ENCODE peak calls at places on chromosomes 11 and 22, in nine cellular contexts. P, D, C, A, V, J, W, B and T are unnamed samples.
A peak's percentile ranks its signal among the peaks of the same experiment; 100 is the strongest.

GRCh38 chr11:107490836-107491235 is 33.2 kb upstream of the CWF19L2 start:
- DNase-seq in V (no peak), B (no peak), W (no peak), P (no peak), D (no peak), J (no peak), A (no peak), C (no peak), T (no peak)

GRCh38 chr11:83691387-83692088 is 405.4 kb upstream of the CCDC90B start:
- DNase-seq in B (no peak), J (no peak), V (no peak), P (no peak), A (peak; percentile 24), C (no peak), D (no peak), W (no peak), T (no peak)

GRCh38 chr11:87491381-87491780 is 453.6 kb downstream of the TMEM135 start:
- DNase-seq in W (no peak), A (no peak), P (no peak), C (no peak), B (no peak), J (no peak), V (no peak), D (no peak), T (no peak)

GRCh38 chr11:133904818-133905515 is 51.8 kb downstream of the IGSF9B start:
- DNase-seq in B (no peak), D (no peak), A (no peak), V (no peak), P (no peak), C (peak; percentile 2), W (no peak), J (no peak), T (no peak)

GRCh38 chr11:128251140-128251539 is 336.2 kb downstream of the ETS1 start:
- DNase-seq in P (peak; percentile 17), B (no peak), A (no peak), V (peak; percentile 44), W (no peak), J (peak; percentile 57), D (no peak), C (no peak), T (no peak)

GRCh38 chr22:32177221-32177765 is 18.2 kb upstream of the C22orf42 start:
- DNase-seq in V (no peak), P (no peak), W (no peak), B (no peak), J (no peak), D (no peak), C (no peak), A (no peak), T (no peak)

GRCh38 chr11:75277991-75278790 is 37.6 kb downstream of the TPBGL start:
- DNase-seq in J (no peak), V (no peak), A (no peak), W (no peak), D (no peak), C (no peak), B (no peak), P (no peak), T (no peak)

GRCh38 chr11:17607572-17608570 is 60.8 kb downstream of the OTOG start:
- DNase-seq in W (no peak), A (no peak), J (no peak), V (no peak), D (no peak), P (no peak), B (no peak), C (no peak), T (no peak)

GRCh38 chr11:18012906-18013781 is at the start of gene SERGEF:
- DNase-seq in V (peak; percentile 76), C (peak; percentile 93), D (peak; percentile 95), J (peak; percentile 93), A (peak; percentile 65), W (peak; percentile 72), B (peak; percentile 85), P (peak; percentile 89), T (peak; percentile 82)

GRCh38 chr11:115237578-115237977 is 266.6 kb downstream of the CADM1 start:
- DNase-seq in D (no peak), P (no peak), W (no peak), V (no peak), A (no peak), B (no peak), C (no peak), J (no peak), T (no peak)

GRCh38 chr11:115234794-115235193 is 269.4 kb downstream of the CADM1 start:
- DNase-seq in C (no peak), P (no peak), W (no peak), A (no peak), B (no peak), D (no peak), J (no peak), V (no peak), T (no peak)

GRCh38 chr11:115238086-115238485 is 266.1 kb downstream of the CADM1 start:
- DNase-seq in B (no peak), C (no peak), J (no peak), A (no peak), W (no peak), D (no peak), P (no peak), V (no peak), T (no peak)

GRCh38 chr11:115241899-115242298 is 262.3 kb downstream of the CADM1 start:
- DNase-seq in W (no peak), P (no peak), A (no peak), J (no peak), B (no peak), D (no peak), V (no peak), C (no peak), T (no peak)

GRCh38 chr11:115238802-115239201 is 265.4 kb downstream of the CADM1 start:
- DNase-seq in A (no peak), D (no peak), J (no peak), V (no peak), W (no peak), B (no peak), C (no peak), P (no peak), T (no peak)
- TF ChIP-seq CTCF in A (peak; percentile 49), D (no peak), J (no peak), V (no peak), W (no peak), B (no peak), C (no peak), P (peak; percentile 27), T (peak; percentile 26)

GRCh38 chr22:19675428-19675827 is 38.9 kb upstream of the SEPTIN5 start:
- DNase-seq in B (no peak), W (no peak), C (no peak), V (no peak), D (no peak), P (no peak), A (no peak), J (no peak), T (no peak)
- TF ChIP-seq CTCF in B (no peak), W (no peak), C (no peak), V (no peak), D (no peak), P (no peak), A (no peak), J (no peak), T (no peak)

DNA sequence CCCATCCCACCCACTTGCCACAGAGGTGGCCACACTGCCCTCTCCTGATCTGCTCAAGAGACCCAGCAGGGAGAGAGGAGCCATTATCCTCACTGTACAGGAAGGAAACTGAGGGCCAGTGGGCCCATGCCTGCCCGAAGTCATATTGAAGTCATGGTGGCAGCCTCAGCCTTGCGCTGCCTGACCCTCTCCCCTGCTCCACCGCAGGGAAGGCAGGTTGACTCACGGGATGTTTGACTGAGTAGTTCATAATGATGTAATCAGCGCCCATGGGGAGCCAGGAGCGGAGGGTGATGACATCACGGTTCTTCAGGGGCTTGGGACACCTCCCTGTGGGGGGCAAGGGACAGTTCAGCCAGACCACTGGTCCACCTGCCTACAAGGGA is 6.1 kb upstream of the ARAP1 start:
- DNase-seq in V (peak; percentile 83), C (no peak), W (no peak), P (peak; percentile 89), B (no peak), D (no peak), J (no peak), A (peak; percentile 81), T (no peak)
- TF ChIP-seq CTCF in V (no peak), C (no peak), W (no peak), P (no peak), B (no peak), D (no peak), J (no peak), A (no peak), T (no peak)

DNA sequence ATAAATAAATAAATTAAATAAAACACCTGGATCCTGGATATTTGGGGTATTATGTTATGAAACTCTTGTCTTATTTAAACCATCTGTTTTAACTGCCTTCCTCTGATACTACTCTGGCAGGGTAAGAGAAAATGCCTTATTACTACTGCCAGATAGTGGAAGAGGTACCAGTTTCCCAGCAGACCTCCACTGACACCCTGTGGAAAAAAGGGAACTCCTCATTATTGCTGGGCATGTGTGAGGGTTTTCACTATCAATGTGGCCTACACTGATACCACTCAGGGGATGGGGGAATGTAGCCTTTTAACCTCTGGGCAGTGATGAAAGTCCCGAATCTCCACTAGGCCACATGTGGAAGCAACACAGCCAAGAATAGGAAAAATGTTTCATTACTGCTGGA is 121.0 kb downstream of the LUZP2 start:
- DNase-seq in J (no peak), B (no peak), C (no peak), D (no peak), A (no peak), V (no peak), P (no peak), W (no peak), T (no peak)
- TF ChIP-seq CTCF in J (no peak), B (no peak), C (no peak), D (no peak), A (peak; percentile 37), V (peak; percentile 7), P (no peak), W (no peak), T (no peak)